ENCODE peak calls at places on chromosomes 2 and 18, in five cellular contexts. C is GM23248, Q is brain microvascular endothelial cell, E is progenitor cell of endocrine pancreas, R is NCI-H524. D is an unnamed sample.

GRCh38 chr18:45440246-45440645 is 175.0 kb upstream of the SLC14A2 start:
- DNase-seq in Q (no peak), R (no peak), C (no peak), E (no peak), D (no peak)

GRCh38 chr2:88517759-88518201 is 65.3 kb upstream of the FOXI3 start:
- DNase-seq in E (no peak), C (no peak), R (peak), Q (no peak), D (no peak)

GRCh38 chr2:162166174-162166573 is 14.1 kb upstream of the GCG start:
- DNase-seq in E (no peak), C (no peak), R (no peak), Q (no peak), D (no peak)

GRCh38 chr18:63949068-63949737 is at the start of gene HMSD:
- DNase-seq in Q (peak), R (peak), E (peak), C (peak), D (peak)

GRCh38 chr2:46062637-46063412 is 234.4 kb upstream of the EPAS1 start:
- DNase-seq in R (peak), Q (peak), E (peak), C (peak), D (peak)

GRCh38 chr2:77588438-77588837 is 66.3 kb upstream of the LRRTM4 start:
- DNase-seq in C (no peak), Q (no peak), R (no peak), E (no peak), D (no peak)

GRCh38 chr18:9520666-9521065 is 45.4 kb downstream of the RALBP1 start:
- DNase-seq in C (no peak), R (no peak), Q (no peak), E (no peak), D (peak)

GRCh38 chr2:45691152-45691551 is 39.7 kb downstream of the PRKCE start:
- DNase-seq in E (no peak), R (no peak), Q (no peak), C (no peak), D (no peak)

GRCh38 chr18:21831413-21831831 is 90.8 kb downstream of the MIB1 start:
- DNase-seq in Q (peak), R (no peak), C (no peak), E (no peak), D (peak)

GRCh38 chr2:71930073-71930681 is 217.5 kb downstream of the CYP26B1 start:
- DNase-seq in R (no peak), E (no peak), C (peak), Q (no peak), D (peak)

GRCh38 chr18:30775629-30776028 is 266.9 kb downstream of the DSC3 start:
- DNase-seq in C (no peak), Q (no peak), E (no peak), R (no peak), D (no peak)

GRCh38 chr2:9675369-9676351 is 44.9 kb upstream of the YWHAQ start:
- DNase-seq in Q (peak), C (peak), E (no peak), R (peak), D (peak)

GRCh38 chr2:42139141-42139540 is 30.0 kb upstream of the EML4 start:
- DNase-seq in R (no peak), Q (no peak), E (no peak), C (peak), D (peak)

GRCh38 chr18:36095936-36096519 is 28.7 kb upstream of the RPRD1A start:
- DNase-seq in R (peak), E (no peak), C (peak), Q (peak), D (peak)

GRCh38 chr2:102126660-102127059 is 15.9 kb upstream of the IL1R1 start:
- DNase-seq in R (no peak), C (peak), E (no peak), Q (peak), D (peak)

GRCh38 chr2:240269380-240269779 is 128.9 kb upstream of the OTOS start:
- DNase-seq in Q (no peak), R (no peak), E (no peak), C (no peak), D (no peak)

GRCh38 chr2:188788621-188789020 is 185.6 kb upstream of the COL3A1 start:
- DNase-seq in R (no peak), E (no peak), C (peak), Q (peak), D (peak)

GRCh38 chr2:237600205-237600846 is 9.8 kb upstream of the RAB17 start:
- DNase-seq in R (peak), Q (peak), E (no peak), C (peak), D (peak)

GRCh38 chr2:230153390-230153976 is 66.3 kb downstream of the SP110 start:
- DNase-seq in R (no peak), E (no peak), C (peak), Q (no peak), D (no peak)

GRCh38 chr18:5107990-5108389 is 89.1 kb downstream of the AKAIN1 start:
- DNase-seq in R (no peak), C (peak), Q (no peak), E (no peak), D (no peak)

GRCh38 chr2:38935568-38936172 is 46.0 kb downstream of the ARHGEF33 start:
- DNase-seq in E (no peak), Q (peak), C (peak), R (no peak), D (peak)

GRCh38 chr2:224145751-224146355 is 106.8 kb upstream of the SERPINE2 start:
- DNase-seq in Q (peak), E (no peak), C (peak), R (no peak), D (peak)

GRCh38 chr18:77146249-77147080 is 13.9 kb upstream of the MBP start:
- DNase-seq in Q (no peak), C (no peak), R (no peak), E (no peak), D (no peak)

GRCh38 chr2:96146881-96147592 is 1.8 kb upstream of the DUSP2 start:
- DNase-seq in R (no peak), C (peak), E (no peak), Q (peak), D (no peak)

GRCh38 chr18:9876867-9877654 is 8.7 kb upstream of the TXNDC2 start:
- DNase-seq in E (no peak), R (peak), C (peak), Q (peak), D (peak)

GRCh38 chr2:223488814-223489213 is 113.3 kb downstream of the SCG2 start:
- DNase-seq in Q (peak), R (peak), C (peak), E (no peak), D (no peak)

GRCh38 chr2:159217661-159218060 is 68.8 kb downstream of the WDSUB1 start:
- DNase-seq in C (no peak), Q (no peak), R (no peak), E (no peak), D (no peak)

GRCh38 chr2:178418426-178418825 is 32.5 kb downstream of the PRKRA start:
- DNase-seq in C (peak), Q (no peak), R (no peak), E (no peak), D (no peak)

GRCh38 chr2:189143930-189144329 is 35.6 kb downstream of the COL5A2 start:
- DNase-seq in R (no peak), E (no peak), C (peak), Q (no peak), D (peak)

GRCh38 chr2:23555944-23556343 is 171.0 kb downstream of the KLHL29 start:
- DNase-seq in Q (no peak), E (no peak), R (no peak), C (no peak), D (no peak)

GRCh38 chr18:1361931-1362330 is 457.3 kb downstream of the ADCYAP1 start:
- DNase-seq in Q (no peak), E (no peak), C (no peak), R (peak), D (no peak)

GRCh38 chr2:20562540-20563225 is 88.2 kb downstream of the HS1BP3 start:
- DNase-seq in C (no peak), E (no peak), R (peak), Q (no peak), D (no peak)

GRCh38 chr18:56869189-56869777 is 218.1 kb downstream of the WDR7 start:
- DNase-seq in E (no peak), R (peak), C (peak), Q (peak), D (peak)

GRCh38 chr2:161166538-161167409 is 6.5 kb downstream of the TANK start:
- DNase-seq in E (no peak), Q (no peak), C (no peak), R (no peak), D (peak)

GRCh38 chr18:2412261-2412660 is 159.0 kb downstream of the METTL4 start:
- DNase-seq in E (no peak), R (peak), Q (no peak), C (no peak), D (no peak)

GRCh38 chr2:231198291-231199173 is at the start of gene ARMC9:
- DNase-seq in E (peak), Q (peak), R (peak), C (peak), D (peak)

GRCh38 chr18:26654173-26655009 is 106.0 kb upstream of the KCTD1 start:
- DNase-seq in E (no peak), Q (no peak), C (no peak), R (no peak), D (no peak)

GRCh38 chr2:239192975-239193374 is 207.8 kb downstream of the HDAC4 start:
- DNase-seq in E (no peak), R (no peak), Q (no peak), C (no peak), D (no peak)

GRCh38 chr2:28390241-28390856 is 2.3 kb upstream of the FOSL2 start:
- DNase-seq in R (peak), E (peak), Q (peak), C (peak), D (peak)

D was measured in AG10803.